ENCODE peak calls at places on chromosomes 1 and 21, in four cellular contexts. S is suprapubic skin, M is HCT116, U is GM12878. R is an unnamed sample.

GRCh38 chr21:29303301-29303700 is 4.6 kb downstream of the BACH1 start:
- DNase-seq in S (no peak), U (no peak), M (no peak), R (no peak)

GRCh38 chr1:165675794-165676193 is 22.6 kb downstream of the ALDH9A1 start:
- DNase-seq in U (no peak), S (no peak), M (no peak), R (no peak)

GRCh38 chr1:63731117-63732043 is 42.4 kb upstream of the ROR1 start:
- DNase-seq in S (no peak), M (peak), U (no peak), R (no peak)

GRCh38 chr1:29129916-29130315 is 6.2 kb upstream of the TMEM200B start:
- DNase-seq in M (no peak), S (no peak), U (no peak), R (no peak)

GRCh38 chr1:245690153-245690552 is 535.4 kb downstream of the KIF26B start:
- DNase-seq in U (no peak), M (no peak), S (no peak), R (no peak)

GRCh38 chr1:41874903-41875411 is 43.8 kb downstream of the HIVEP3 start:
- DNase-seq in M (no peak), U (no peak), S (no peak), R (no peak)

GRCh38 chr1:15176898-15177665 is 23.5 kb downstream of the TMEM51 start:
- DNase-seq in M (no peak), S (no peak), U (no peak), R (no peak)

GRCh38 chr1:85894651-85895050 is 186.4 kb upstream of the ZNHIT6 start:
- DNase-seq in U (peak), M (peak), S (no peak), R (no peak)

GRCh38 chr1:205680073-205680851 is at the start of gene SLC45A3:
- DNase-seq in M (no peak), S (no peak), U (no peak), R (peak)

GRCh38 chr1:32334864-32335618 is 992 bp downstream of the MARCKSL1 start:
- DNase-seq in U (no peak), M (no peak), S (no peak), R (no peak)

GRCh38 chr21:45972716-45973474 is 8.7 kb upstream of the COL6A1 start:
- DNase-seq in U (no peak), M (no peak), S (peak), R (no peak)

GRCh38 chr1:29235955-29236742 is at the start of gene PTPRU:
- DNase-seq in S (peak), M (no peak), U (no peak), R (peak)

GRCh38 chr1:19325958-19326747 is 14.0 kb downstream of the SLC66A1 start:
- DNase-seq in S (no peak), U (no peak), M (no peak), R (no peak)

GRCh38 chr1:162476620-162477019 is 21.0 kb upstream of the UHMK1 start:
- DNase-seq in U (no peak), M (no peak), S (no peak), R (no peak)

GRCh38 chr1:72693899-72694298 is 411.6 kb upstream of the NEGR1 start:
- DNase-seq in U (no peak), M (no peak), S (no peak), R (no peak)

GRCh38 chr1:60223370-60223652 is 149.7 kb upstream of the C1orf87 start:
- DNase-seq in M (no peak), S (no peak), U (no peak), R (no peak)

GRCh38 chr1:27710574-27710973 is 15.2 kb upstream of the FAM76A start:
- DNase-seq in M (no peak), U (no peak), S (no peak), R (no peak)

GRCh38 chr1:27705545-27705944 is 20.2 kb upstream of the FAM76A start:
- DNase-seq in M (no peak), U (no peak), S (no peak), R (no peak)

DNA sequence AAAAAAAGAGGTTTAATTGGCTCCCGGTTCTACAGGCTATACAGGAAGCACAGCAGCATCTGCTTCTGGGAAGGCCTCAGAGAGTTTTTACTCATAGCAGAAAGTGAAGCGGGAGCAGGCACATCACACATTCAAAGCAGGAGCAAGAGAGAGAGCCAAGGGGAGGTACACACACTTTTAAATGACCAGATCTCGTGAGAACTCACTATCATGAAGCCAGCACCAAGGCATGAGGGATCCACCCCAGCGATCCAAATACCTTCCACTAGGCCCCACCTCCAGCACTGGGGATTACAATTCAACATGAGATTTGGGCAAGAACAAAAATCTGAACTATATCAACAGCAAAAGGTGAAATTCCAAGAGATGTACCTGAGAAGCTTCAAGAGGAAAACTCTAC is 20.8 kb upstream of the FAM76A start:
- DNase-seq in U (no peak), S (no peak), M (no peak), R (no peak)
- TF ChIP-seq POLR2AphosphoS5 in U (no peak), S (no peak), M (no peak), R (no peak)

GRCh38 chr1:183039985-183040447 is 16.8 kb downstream of the LAMC1 start:
- DNase-seq in U (no peak), S (no peak), M (no peak), R (no peak)
- TF ChIP-seq POLR2AphosphoS5 in U (no peak), S (no peak), M (no peak), R (no peak)

DNA sequence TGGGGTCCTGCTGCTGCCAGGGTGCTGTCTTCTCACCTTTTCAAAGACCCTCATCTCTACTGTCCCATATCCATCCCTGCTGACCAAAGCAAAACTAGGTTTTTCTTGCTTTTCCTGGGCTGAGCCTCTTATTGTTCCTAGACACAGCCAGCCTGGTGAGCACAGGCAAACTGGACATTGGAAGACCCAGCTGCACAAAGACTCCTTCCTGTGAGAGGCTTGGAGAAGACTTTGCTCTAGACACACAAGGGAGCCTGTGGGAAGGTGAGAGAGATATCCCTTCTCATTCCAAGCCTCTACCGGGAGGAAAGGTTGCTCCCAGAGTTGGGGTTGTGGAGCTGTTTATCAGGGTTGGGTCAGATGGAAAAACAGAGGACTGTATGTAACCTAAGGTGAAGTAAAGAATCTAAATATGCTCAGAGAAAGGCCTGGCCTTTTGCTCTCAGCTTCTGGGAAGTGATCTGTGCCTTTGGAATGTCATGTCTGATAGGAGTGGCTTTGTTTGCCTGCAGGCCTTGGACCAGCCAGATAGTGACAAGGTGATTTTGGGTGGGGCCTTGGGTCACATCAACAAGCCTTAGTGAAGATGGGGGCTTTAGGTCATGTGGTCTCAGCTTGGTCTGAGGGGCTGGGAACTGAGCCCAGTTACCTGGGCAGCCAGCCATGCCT is 87.6 kb upstream of the RUNX1 start:
- DNase-seq in S (no peak), U (no peak), M (peak), R (no peak)
- TF ChIP-seq POLR2AphosphoS5 in S (no peak), U (no peak), M (peak), R (no peak)

DNA sequence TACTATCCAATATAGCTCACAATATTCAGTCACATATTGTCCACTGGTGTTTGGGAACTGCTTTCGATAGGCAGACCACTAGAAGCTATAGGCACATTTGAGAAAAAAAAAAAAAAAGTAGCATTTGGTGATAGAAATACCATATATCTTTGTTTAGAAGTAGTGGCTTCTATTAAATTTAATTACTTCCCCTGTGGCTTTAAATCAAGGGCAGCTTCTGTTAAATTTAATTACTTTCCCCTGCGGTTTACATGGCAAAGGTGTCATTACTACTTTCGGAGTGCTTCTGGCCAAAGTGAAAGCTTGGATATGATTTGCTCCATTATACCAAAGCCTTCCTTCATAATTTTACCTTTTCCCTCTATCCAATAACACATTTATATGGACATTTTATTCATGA is 229.9 kb downstream of the TTLL7 start:
- DNase-seq in M (no peak), U (no peak), S (no peak), R (no peak)
- TF ChIP-seq POLR2AphosphoS5 in M (no peak), U (no peak), S (no peak), R (no peak)

GRCh38 chr21:36203603-36203889 is 46.9 kb downstream of the DOP1B start:
- DNase-seq in S (no peak), M (peak), U (peak), R (no peak)
- TF ChIP-seq POLR2AphosphoS5 in S (no peak), M (no peak), U (no peak), R (no peak)

GRCh38 chr1:23392125-23392855 is 22.7 kb upstream of the ZNF436 start:
- DNase-seq in U (no peak), S (no peak), M (no peak), R (no peak)

GRCh38 chr1:23395162-23395724 is 25.6 kb upstream of the ZNF436 start:
- DNase-seq in S (no peak), M (no peak), U (no peak), R (no peak)

GRCh38 chr1:23394176-23394575 is 24.5 kb upstream of the ZNF436 start:
- DNase-seq in M (no peak), U (no peak), S (no peak), R (no peak)

GRCh38 chr1:23394664-23395063 is 25.0 kb upstream of the ZNF436 start:
- DNase-seq in M (no peak), S (peak), U (no peak), R (no peak)

DNA sequence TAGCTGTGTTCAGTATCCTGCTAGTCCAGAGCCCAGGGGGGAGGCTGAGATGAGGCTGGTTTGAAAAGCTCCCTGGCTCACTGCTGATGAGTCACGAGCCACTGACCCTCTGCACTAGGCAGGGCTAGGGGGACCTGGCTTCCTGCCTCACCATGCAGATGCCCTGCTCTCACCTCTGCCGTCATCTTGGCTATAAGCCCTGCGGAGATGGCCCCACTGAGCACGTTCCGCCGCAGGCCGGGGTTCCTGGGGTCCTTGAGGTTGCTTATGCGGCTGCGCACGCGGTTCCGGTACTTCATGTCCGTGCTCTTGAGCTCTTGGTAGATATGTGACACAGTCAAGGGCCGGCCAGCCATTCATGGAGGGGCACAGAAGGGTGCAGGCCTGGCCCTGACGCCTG is 24.1 kb upstream of the ZNF436 start:
- DNase-seq in M (no peak), S (peak), U (no peak), R (no peak)
- TF ChIP-seq POLR2AphosphoS5 in M (no peak), S (no peak), U (no peak), R (no peak)

GRCh38 chr1:168636200-168636599 is 59.8 kb downstream of the XCL1 start:
- DNase-seq in M (no peak), U (no peak), S (no peak), R (no peak)

GRCh38 chr1:168635129-168635528 is 58.7 kb downstream of the XCL1 start:
- DNase-seq in S (no peak), U (no peak), M (no peak), R (no peak)

GRCh38 chr1:168638884-168639283 is 62.5 kb downstream of the XCL1 start:
- DNase-seq in S (no peak), U (no peak), M (no peak), R (no peak)

GRCh38 chr1:168637350-168637991 is 61.1 kb downstream of the XCL1 start:
- DNase-seq in M (peak), S (no peak), U (no peak), R (no peak)

GRCh38 chr1:168636642-168637111 is 60.3 kb downstream of the XCL1 start:
- DNase-seq in M (no peak), U (no peak), S (no peak), R (no peak)
- TF ChIP-seq POLR2AphosphoS5 in M (no peak), U (no peak), S (peak), R (peak)

DNA sequence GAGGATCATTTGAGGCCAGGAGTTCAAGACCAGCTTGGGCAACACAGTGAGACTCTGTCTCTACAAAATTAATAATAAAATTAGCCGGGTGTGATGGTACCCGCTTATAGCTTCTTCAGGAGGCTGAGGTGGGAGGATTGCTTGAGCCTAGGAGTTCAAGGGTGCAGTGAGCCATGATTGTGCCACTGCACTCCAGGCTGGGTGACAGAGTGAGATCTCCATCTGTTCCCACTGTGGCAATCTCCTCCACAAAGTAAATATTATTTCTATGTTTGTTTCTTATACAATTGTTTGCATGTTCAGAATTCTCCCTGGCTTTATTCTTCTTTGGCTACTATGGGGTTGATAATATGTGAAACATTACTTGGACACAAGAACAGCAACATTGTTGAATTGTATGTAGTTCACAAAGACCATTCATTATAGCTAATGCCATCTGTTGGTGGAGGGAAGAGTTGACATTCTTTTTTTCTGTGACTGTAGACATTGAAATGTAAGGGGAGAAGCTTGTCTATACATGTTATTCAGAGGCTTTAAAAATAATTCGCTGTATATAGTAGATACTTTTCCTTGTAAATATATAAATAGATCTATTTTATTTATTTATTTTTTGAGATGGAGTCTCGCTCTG is 47.8 kb upstream of the SRSF10 start:
- DNase-seq in M (no peak), U (peak), S (no peak), R (no peak)
- TF ChIP-seq POLR2AphosphoS5 in M (no peak), U (no peak), S (no peak), R (peak)

GRCh38 chr1:905811-906531 is 17.8 kb upstream of the SAMD11 start:
- DNase-seq in U (no peak), S (peak), M (no peak), R (peak)

GRCh38 chr1:907611-908451 is 15.9 kb upstream of the SAMD11 start:
- DNase-seq in M (no peak), S (peak), U (no peak), R (no peak)

GRCh38 chr1:904271-904950 is 19.3 kb upstream of the SAMD11 start:
- DNase-seq in M (peak), S (peak), U (no peak), R (peak)

GRCh38 chr1:905071-905749 is 18.5 kb upstream of the SAMD11 start:
- DNase-seq in U (no peak), S (peak), M (no peak), R (peak)

GRCh38 chr1:906532-907420 is 16.9 kb upstream of the SAMD11 start:
- DNase-seq in M (peak), S (peak), U (no peak), R (peak)
- TF ChIP-seq POLR2AphosphoS5 in M (no peak), S (no peak), U (no peak), R (no peak)

GRCh38 chr1:20356850-20357459 is 66.3 kb downstream of the VWA5B1 start:
- DNase-seq in S (no peak), M (no peak), U (no peak), R (peak)

GRCh38 chr1:20355101-20355827 is 64.6 kb downstream of the VWA5B1 start:
- DNase-seq in U (no peak), M (no peak), S (no peak), R (no peak)

GRCh38 chr1:20351911-20352675 is 61.4 kb downstream of the VWA5B1 start:
- DNase-seq in S (no peak), U (no peak), M (no peak), R (no peak)

GRCh38 chr1:20355828-20356735 is 65.4 kb downstream of the VWA5B1 start:
- DNase-seq in U (no peak), M (no peak), S (no peak), R (no peak)

GRCh38 chr1:20353836-20354235 is 63.2 kb downstream of the VWA5B1 start:
- DNase-seq in M (no peak), S (no peak), U (no peak), R (no peak)
- TF ChIP-seq POLR2AphosphoS5 in M (no peak), S (no peak), U (no peak), R (no peak)